ENCODE peak calls at places on chromosomes 5 and 9, in ten cellular contexts. One of them, this sample, is unnamed.

GRCh38 chr5:126095001-126095400 is 328.2 kb upstream of the GRAMD2B start:
- DNase-seq in Panc1: no peak
- DNase-seq in neural progenitor cell: no peak
- DNase-seq in ovary: no peak
- DNase-seq in MCF 10A: peak; percentile 20
- DNase-seq in RWPE1: no peak
- DNase-seq in psoas muscle: no peak
- DNase-seq in Caco-2: no peak
- DNase-seq in brain microvascular endothelial cell: no peak
- DNase-seq in HFFc6: no peak
- DNase-seq in this sample: no peak

GRCh38 chr9:117703538-117703937 is 665 bp upstream of the TLR4 start:
- DNase-seq in Panc1: no peak
- DNase-seq in neural progenitor cell: no peak
- DNase-seq in ovary: no peak
- DNase-seq in MCF 10A: peak; percentile 52
- DNase-seq in RWPE1: no peak
- DNase-seq in psoas muscle: no peak
- DNase-seq in Caco-2: no peak
- DNase-seq in brain microvascular endothelial cell: peak; percentile 51
- DNase-seq in HFFc6: no peak
- DNase-seq in this sample: no peak

GRCh38 chr5:131532016-131532640 is 102.9 kb downstream of the RAPGEF6 start:
- DNase-seq in Panc1: no peak
- DNase-seq in neural progenitor cell: no peak
- DNase-seq in ovary: no peak
- DNase-seq in MCF 10A: no peak
- DNase-seq in RWPE1: no peak
- DNase-seq in psoas muscle: no peak
- DNase-seq in Caco-2: no peak
- DNase-seq in brain microvascular endothelial cell: no peak
- DNase-seq in HFFc6: no peak
- DNase-seq in this sample: no peak

GRCh38 chr5:68652507-68652906 is 437.0 kb downstream of the PIK3R1 start:
- DNase-seq in Panc1: no peak
- DNase-seq in neural progenitor cell: no peak
- DNase-seq in ovary: no peak
- DNase-seq in MCF 10A: peak; percentile 93
- DNase-seq in RWPE1: peak; percentile 63
- DNase-seq in psoas muscle: no peak
- DNase-seq in Caco-2: no peak
- DNase-seq in brain microvascular endothelial cell: no peak
- DNase-seq in HFFc6: peak; percentile 29
- DNase-seq in this sample: no peak

GRCh38 chr9:34994429-34995287 is 5.1 kb downstream of the DNAJB5 start:
- DNase-seq in Panc1: no peak
- DNase-seq in neural progenitor cell: peak; percentile 66
- DNase-seq in ovary: no peak
- DNase-seq in MCF 10A: peak; percentile 77
- DNase-seq in RWPE1: peak; percentile 82
- DNase-seq in psoas muscle: peak; percentile 62
- DNase-seq in Caco-2: peak; percentile 53
- DNase-seq in brain microvascular endothelial cell: no peak
- DNase-seq in HFFc6: peak; percentile 39
- DNase-seq in this sample: no peak

GRCh38 chr5:125835293-125836172 is 587.7 kb upstream of the GRAMD2B start:
- DNase-seq in Panc1: peak; percentile 22
- DNase-seq in neural progenitor cell: peak; percentile 67
- DNase-seq in ovary: no peak
- DNase-seq in MCF 10A: peak; percentile 33
- DNase-seq in RWPE1: peak; percentile 38
- DNase-seq in psoas muscle: peak; percentile 52
- DNase-seq in Caco-2: peak; percentile 43
- DNase-seq in brain microvascular endothelial cell: peak; percentile 39
- DNase-seq in HFFc6: no peak
- DNase-seq in this sample: no peak

GRCh38 chr9:71741841-71742648 is 26.3 kb downstream of the CEMIP2 start:
- DNase-seq in Panc1: no peak
- DNase-seq in neural progenitor cell: no peak
- DNase-seq in ovary: no peak
- DNase-seq in MCF 10A: no peak
- DNase-seq in RWPE1: no peak
- DNase-seq in psoas muscle: no peak
- DNase-seq in Caco-2: peak; percentile 42
- DNase-seq in brain microvascular endothelial cell: no peak
- DNase-seq in HFFc6: no peak
- DNase-seq in this sample: no peak

GRCh38 chr9:30970186-30970585 is 1414.3 kb upstream of the ACO1 start:
- DNase-seq in Panc1: no peak
- DNase-seq in neural progenitor cell: no peak
- DNase-seq in ovary: no peak
- DNase-seq in MCF 10A: no peak
- DNase-seq in RWPE1: no peak
- DNase-seq in psoas muscle: no peak
- DNase-seq in Caco-2: no peak
- DNase-seq in brain microvascular endothelial cell: no peak
- DNase-seq in HFFc6: no peak
- DNase-seq in this sample: no peak

GRCh38 chr9:129823163-129823933 is 588 bp downstream of the TOR1A start:
- DNase-seq in Panc1: no peak
- DNase-seq in neural progenitor cell: peak; percentile 36
- DNase-seq in ovary: no peak
- DNase-seq in MCF 10A: no peak
- DNase-seq in RWPE1: peak; percentile 48
- DNase-seq in psoas muscle: no peak
- DNase-seq in Caco-2: no peak
- DNase-seq in brain microvascular endothelial cell: no peak
- DNase-seq in HFFc6: no peak
- DNase-seq in this sample: no peak

GRCh38 chr9:77892171-77892570 is 139.4 kb downstream of the GNAQ start:
- DNase-seq in Panc1: no peak
- DNase-seq in neural progenitor cell: no peak
- DNase-seq in ovary: no peak
- DNase-seq in MCF 10A: no peak
- DNase-seq in RWPE1: no peak
- DNase-seq in psoas muscle: no peak
- DNase-seq in Caco-2: no peak
- DNase-seq in brain microvascular endothelial cell: no peak
- DNase-seq in HFFc6: no peak
- DNase-seq in this sample: no peak

GRCh38 chr9:129036923-129037766 is 719 bp downstream of the MIGA2 start:
- DNase-seq in Panc1: no peak
- DNase-seq in neural progenitor cell: no peak
- DNase-seq in ovary: no peak
- DNase-seq in MCF 10A: no peak
- DNase-seq in RWPE1: peak; percentile 34
- DNase-seq in psoas muscle: no peak
- DNase-seq in Caco-2: no peak
- DNase-seq in brain microvascular endothelial cell: no peak
- DNase-seq in HFFc6: no peak
- DNase-seq in this sample: no peak

GRCh38 chr9:108511200-108511756 is 344.5 kb downstream of the ACTL7B start:
- DNase-seq in Panc1: no peak
- DNase-seq in neural progenitor cell: no peak
- DNase-seq in ovary: no peak
- DNase-seq in MCF 10A: peak; percentile 86
- DNase-seq in RWPE1: no peak
- DNase-seq in psoas muscle: no peak
- DNase-seq in Caco-2: no peak
- DNase-seq in brain microvascular endothelial cell: peak; percentile 11
- DNase-seq in HFFc6: peak; percentile 83
- DNase-seq in this sample: no peak

GRCh38 chr9:899440-900184 is 58.1 kb downstream of the DMRT1 start:
- DNase-seq in Panc1: no peak
- DNase-seq in neural progenitor cell: peak; percentile 86
- DNase-seq in ovary: no peak
- DNase-seq in MCF 10A: no peak
- DNase-seq in RWPE1: no peak
- DNase-seq in psoas muscle: no peak
- DNase-seq in Caco-2: peak; percentile 35
- DNase-seq in brain microvascular endothelial cell: no peak
- DNase-seq in HFFc6: no peak
- DNase-seq in this sample: no peak

GRCh38 chr5:87004101-87004500 is 263.6 kb upstream of the RASA1 start:
- DNase-seq in Panc1: no peak
- DNase-seq in neural progenitor cell: no peak
- DNase-seq in ovary: no peak
- DNase-seq in MCF 10A: peak; percentile 31
- DNase-seq in RWPE1: no peak
- DNase-seq in psoas muscle: no peak
- DNase-seq in Caco-2: no peak
- DNase-seq in brain microvascular endothelial cell: no peak
- DNase-seq in HFFc6: no peak
- DNase-seq in this sample: no peak

GRCh38 chr9:101311759-101312420 is 72.9 kb downstream of the BAAT start:
- DNase-seq in Panc1: peak; percentile 38
- DNase-seq in neural progenitor cell: peak; percentile 89
- DNase-seq in ovary: no peak
- DNase-seq in MCF 10A: peak; percentile 84
- DNase-seq in RWPE1: peak; percentile 70
- DNase-seq in psoas muscle: no peak
- DNase-seq in Caco-2: no peak
- DNase-seq in brain microvascular endothelial cell: peak; percentile 60
- DNase-seq in HFFc6: peak; percentile 81
- DNase-seq in this sample: no peak

GRCh38 chr9:109627042-109627441 is 128.9 kb upstream of the PTPN3 start:
- DNase-seq in Panc1: no peak
- DNase-seq in neural progenitor cell: no peak
- DNase-seq in ovary: no peak
- DNase-seq in MCF 10A: no peak
- DNase-seq in RWPE1: no peak
- DNase-seq in psoas muscle: no peak
- DNase-seq in Caco-2: no peak
- DNase-seq in brain microvascular endothelial cell: no peak
- DNase-seq in HFFc6: no peak
- DNase-seq in this sample: no peak
- TF ChIP-seq CTCF in Panc1: no peak
- TF ChIP-seq CTCF in neural progenitor cell: no peak
- TF ChIP-seq CTCF in ovary: no peak
- TF ChIP-seq CTCF in MCF 10A: no peak
- TF ChIP-seq CTCF in RWPE1: no peak
- TF ChIP-seq CTCF in psoas muscle: no peak
- TF ChIP-seq CTCF in Caco-2: no peak
- TF ChIP-seq CTCF in brain microvascular endothelial cell: peak; percentile 9
- TF ChIP-seq CTCF in HFFc6: no peak
- TF ChIP-seq CTCF in this sample: no peak

DNA sequence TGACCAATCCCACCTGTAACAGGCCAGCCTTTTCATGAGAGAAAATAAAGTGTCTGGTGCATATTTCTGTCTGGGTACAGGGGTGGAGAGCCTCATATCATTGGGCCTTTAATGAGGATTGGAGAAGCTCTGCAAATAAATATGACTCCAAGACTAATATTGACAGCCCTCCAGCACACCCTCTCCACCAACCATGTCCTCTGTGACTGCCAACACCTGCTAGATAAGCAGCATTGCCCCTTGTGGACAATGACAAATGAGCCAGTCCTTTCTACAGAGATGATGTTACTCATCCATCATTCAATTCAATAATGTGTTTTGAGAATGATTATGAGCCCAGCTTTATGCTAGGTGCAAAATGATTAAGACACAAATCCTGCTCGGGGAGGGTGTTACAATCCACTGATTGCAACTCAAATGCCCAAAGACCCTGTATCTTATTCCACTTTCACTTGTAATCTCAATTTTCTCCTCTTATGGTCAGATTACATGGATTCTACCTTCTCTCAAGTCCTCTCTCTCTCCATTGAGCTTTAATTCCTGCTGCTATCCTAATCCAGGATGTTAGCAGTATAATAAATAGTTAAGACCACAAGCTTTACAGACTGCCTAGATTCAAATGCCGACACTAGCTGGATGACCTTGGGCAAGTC is 2.1 kb upstream of the GFRA3 start:
- DNase-seq in Panc1: no peak
- DNase-seq in neural progenitor cell: no peak
- DNase-seq in ovary: no peak
- DNase-seq in MCF 10A: peak; percentile 11
- DNase-seq in RWPE1: no peak
- DNase-seq in psoas muscle: no peak
- DNase-seq in Caco-2: no peak
- DNase-seq in brain microvascular endothelial cell: no peak
- DNase-seq in HFFc6: no peak
- DNase-seq in this sample: no peak
- TF ChIP-seq CTCF in Panc1: no peak
- TF ChIP-seq CTCF in neural progenitor cell: no peak
- TF ChIP-seq CTCF in ovary: no peak
- TF ChIP-seq CTCF in MCF 10A: no peak
- TF ChIP-seq CTCF in RWPE1: no peak
- TF ChIP-seq CTCF in psoas muscle: no peak
- TF ChIP-seq CTCF in Caco-2: peak; percentile 57
- TF ChIP-seq CTCF in brain microvascular endothelial cell: no peak
- TF ChIP-seq CTCF in HFFc6: no peak
- TF ChIP-seq CTCF in this sample: no peak

DNA sequence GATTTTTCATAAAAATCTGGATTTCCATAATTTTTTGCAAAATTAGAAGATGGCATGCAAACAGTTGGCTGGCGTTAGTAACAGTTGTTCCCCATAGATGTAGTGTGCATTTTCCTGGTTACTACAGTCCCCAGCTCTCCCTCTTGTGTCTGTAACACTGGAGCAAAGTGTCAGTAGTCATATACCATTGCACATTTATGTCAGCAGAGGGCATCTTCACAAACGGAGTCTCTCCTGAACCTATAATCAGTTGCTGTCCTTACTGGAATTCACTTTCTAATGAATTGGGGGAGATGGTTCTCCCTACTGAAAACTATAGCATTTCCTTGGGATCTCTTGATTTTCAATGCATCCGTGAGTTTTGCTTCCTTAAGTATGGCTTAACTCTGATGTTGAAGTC is 44.7 kb upstream of the DMAC1 start:
- DNase-seq in Panc1: no peak
- DNase-seq in neural progenitor cell: peak; percentile 60
- DNase-seq in ovary: no peak
- DNase-seq in MCF 10A: peak; percentile 27
- DNase-seq in RWPE1: no peak
- DNase-seq in psoas muscle: no peak
- DNase-seq in Caco-2: no peak
- DNase-seq in brain microvascular endothelial cell: no peak
- DNase-seq in HFFc6: no peak
- DNase-seq in this sample: no peak
- TF ChIP-seq CTCF in Panc1: no peak
- TF ChIP-seq CTCF in neural progenitor cell: peak; percentile 62
- TF ChIP-seq CTCF in ovary: no peak
- TF ChIP-seq CTCF in MCF 10A: peak; percentile 21
- TF ChIP-seq CTCF in RWPE1: no peak
- TF ChIP-seq CTCF in psoas muscle: no peak
- TF ChIP-seq CTCF in Caco-2: no peak
- TF ChIP-seq CTCF in brain microvascular endothelial cell: peak; percentile 46
- TF ChIP-seq CTCF in HFFc6: peak; percentile 34
- TF ChIP-seq CTCF in this sample: peak; percentile 62

DNA sequence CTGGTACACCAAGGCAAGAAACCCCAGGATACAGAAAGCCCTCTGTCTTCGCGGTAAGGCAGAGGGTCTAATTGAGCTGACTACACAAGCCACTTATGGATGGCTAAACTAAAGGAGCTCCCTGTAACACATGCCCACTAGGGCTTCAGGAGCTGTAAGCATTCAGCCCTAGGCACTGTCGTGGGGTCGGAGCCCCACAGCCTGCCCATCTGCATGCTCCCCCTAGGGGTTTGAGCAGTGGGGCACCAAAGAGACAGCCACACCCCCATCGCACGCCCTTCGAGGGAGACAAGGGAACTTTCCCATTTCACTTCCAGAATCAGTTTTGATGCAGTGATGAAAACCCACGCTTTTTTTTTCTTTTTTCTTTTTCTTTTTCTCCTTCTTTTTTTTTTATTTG is 11.0 kb upstream of the MTMR12 start:
- DNase-seq in Panc1: no peak
- DNase-seq in neural progenitor cell: peak; percentile 7
- DNase-seq in ovary: no peak
- DNase-seq in MCF 10A: no peak
- DNase-seq in RWPE1: no peak
- DNase-seq in psoas muscle: no peak
- DNase-seq in Caco-2: no peak
- DNase-seq in brain microvascular endothelial cell: no peak
- DNase-seq in HFFc6: no peak
- DNase-seq in this sample: no peak
- TF ChIP-seq CTCF in Panc1: no peak
- TF ChIP-seq CTCF in neural progenitor cell: peak; percentile 7
- TF ChIP-seq CTCF in ovary: no peak
- TF ChIP-seq CTCF in MCF 10A: no peak
- TF ChIP-seq CTCF in RWPE1: no peak
- TF ChIP-seq CTCF in psoas muscle: no peak
- TF ChIP-seq CTCF in Caco-2: no peak
- TF ChIP-seq CTCF in brain microvascular endothelial cell: no peak
- TF ChIP-seq CTCF in HFFc6: peak; percentile 26
- TF ChIP-seq CTCF in this sample: no peak

This sample was measured in type B pancreatic cell.